ENCODE peak calls at places on chromosomes 5 and 9, in seven cellular contexts. N is HepG2, J is SK-N-SH, Q is HCT116, D is GM12878, R is H1, A is K562. C is an unnamed sample.

GRCh38 chr9:87464992-87465378 is 32.7 kb upstream of the DAPK1 start:
- DNase-seq in R (no peak), N (no peak), Q (no peak), D (no peak), A (no peak), J (no peak), C (no peak)

GRCh38 chr9:93134740-93135444 is 841 bp upstream of the NINJ1 start:
- DNase-seq in J (no peak), R (no peak), A (no peak), N (no peak), Q (no peak), D (no peak), C (no peak)

GRCh38 chr9:20701058-20701457 is 17.0 kb downstream of the FOCAD start:
- DNase-seq in J (no peak), D (no peak), Q (no peak), N (no peak), A (no peak), R (no peak), C (no peak)

GRCh38 chr9:83557317-83557716 is 19.1 kb upstream of the FRMD3 start:
- DNase-seq in D (no peak), R (no peak), N (no peak), J (peak), Q (no peak), A (no peak), C (no peak)

GRCh38 chr9:20562051-20562450 is 60.2 kb downstream of the MLLT3 start:
- DNase-seq in N (no peak), D (no peak), A (no peak), J (no peak), Q (no peak), R (no peak), C (no peak)

GRCh38 chr5:81097733-81098132 is 135.4 kb upstream of the CKMT2 start:
- DNase-seq in J (no peak), A (no peak), Q (no peak), D (no peak), N (no peak), R (no peak), C (no peak)

GRCh38 chr5:112977440-112977861 is 853 bp downstream of the DCP2 start:
- DNase-seq in A (peak), N (no peak), R (no peak), J (no peak), Q (no peak), D (no peak), C (no peak)

GRCh38 chr5:178205010-178205748 is 846 bp downstream of the HNRNPAB start:
- DNase-seq in N (peak), D (no peak), J (peak), Q (no peak), R (no peak), A (peak), C (peak)

GRCh38 chr5:150503977-150504620 is 3.8 kb upstream of the NDST1 start:
- DNase-seq in Q (no peak), N (peak), D (no peak), R (no peak), J (peak), A (peak), C (no peak)

GRCh38 chr5:32223972-32224608 is 50.0 kb upstream of the GOLPH3 start:
- DNase-seq in Q (peak), A (no peak), R (peak), D (no peak), N (peak), J (no peak), C (peak)

GRCh38 chr9:87167616-87168015 is 220.3 kb upstream of the GAS1 start:
- DNase-seq in Q (no peak), D (no peak), N (no peak), A (no peak), J (no peak), R (no peak), C (no peak)

GRCh38 chr5:56908942-56909293 is 478 bp upstream of the SETD9 start:
- DNase-seq in N (no peak), D (no peak), Q (peak), R (peak), A (no peak), J (no peak), C (no peak)

GRCh38 chr9:19642256-19642655 is 146.6 kb downstream of the SLC24A2 start:
- DNase-seq in D (no peak), J (peak), N (peak), R (no peak), Q (no peak), A (no peak), C (no peak)

GRCh38 chr9:114156658-114157421 is 1.5 kb downstream of the COL27A1 start:
- DNase-seq in N (no peak), Q (no peak), D (no peak), J (peak), R (no peak), A (no peak), C (no peak)

GRCh38 chr9:129671519-129671918 is 6.1 kb downstream of the PRRX2 start:
- DNase-seq in A (no peak), N (no peak), J (no peak), Q (no peak), R (no peak), D (no peak), C (no peak)

GRCh38 chr9:111098093-111098492 is 59.8 kb upstream of the LPAR1 start:
- DNase-seq in Q (no peak), N (no peak), J (peak), A (no peak), D (no peak), R (no peak), C (no peak)

GRCh38 chr9:88481933-88482332 is 53.0 kb upstream of the NXNL2 start:
- DNase-seq in J (no peak), R (no peak), Q (no peak), N (no peak), A (no peak), D (no peak), C (peak)

GRCh38 chr9:84125046-84125445 is 144.4 kb downstream of the RMI1 start:
- DNase-seq in Q (no peak), J (no peak), A (no peak), D (no peak), N (no peak), R (no peak), C (no peak)

GRCh38 chr5:56585973-56586740 is 229.2 kb upstream of the MAP3K1 start:
- DNase-seq in N (no peak), D (no peak), A (no peak), J (no peak), Q (no peak), R (no peak), C (no peak)

GRCh38 chr9:125126019-125126746 is 17.1 kb downstream of the SCAI start:
- DNase-seq in R (no peak), D (peak), A (peak), N (no peak), Q (no peak), J (peak), C (peak)

GRCh38 chr5:93349613-93350012 is 231.4 kb downstream of the NR2F1-AS1 start:
- DNase-seq in D (no peak), R (no peak), A (no peak), N (no peak), J (no peak), Q (no peak), C (no peak)

GRCh38 chr9:137310190-137311052 is 8.3 kb upstream of the NRARP start:
- DNase-seq in N (no peak), Q (no peak), J (peak), R (no peak), A (no peak), D (no peak), C (peak)

GRCh38 chr9:104860280-104860679 is 67.7 kb downstream of the ABCA1 start:
- DNase-seq in D (no peak), J (no peak), N (no peak), R (no peak), Q (no peak), A (no peak), C (no peak)

GRCh38 chr9:36765468-36766341 is 193.0 kb downstream of the MELK start:
- DNase-seq in A (peak), D (peak), N (peak), R (peak), Q (peak), J (peak), C (peak)

GRCh38 chr5:1793301-1793740 is 6.3 kb downstream of the MRPL36 start:
- DNase-seq in Q (no peak), J (no peak), N (no peak), R (no peak), A (no peak), D (no peak), C (no peak)

GRCh38 chr5:180040287-180041214 is 31.0 kb downstream of the RNF130 start:
- DNase-seq in Q (no peak), J (no peak), D (no peak), R (no peak), A (no peak), N (no peak), C (no peak)

GRCh38 chr5:12901696-12902095 is 997.5 kb upstream of the CTNND2 start:
- DNase-seq in J (no peak), R (no peak), Q (no peak), A (no peak), D (no peak), N (no peak), C (no peak)

GRCh38 chr5:43839218-43839617 is 236.2 kb downstream of the NNT start:
- DNase-seq in J (no peak), A (no peak), Q (no peak), N (no peak), R (no peak), D (no peak), C (no peak)

GRCh38 chr5:40679071-40679997 is at the start of gene PTGER4:
- DNase-seq in N (peak), D (peak), J (peak), R (no peak), A (peak), Q (peak), C (peak)

GRCh38 chr9:130570200-130570599 is 9.2 kb upstream of the FUBP3 start:
- DNase-seq in J (no peak), A (no peak), N (no peak), D (no peak), Q (peak), R (no peak), C (no peak)

GRCh38 chr9:99189887-99190596 is 31.7 kb downstream of the ALG2 start:
- DNase-seq in N (no peak), A (no peak), J (no peak), D (no peak), R (no peak), Q (no peak), C (no peak)

GRCh38 chr9:12631866-12632265 is 61.3 kb upstream of the TYRP1 start:
- DNase-seq in A (no peak), J (no peak), Q (no peak), R (no peak), N (no peak), D (no peak), C (no peak)

GRCh38 chr9:112925058-112925641 is 34.5 kb upstream of the SLC46A2 start:
- DNase-seq in A (peak), R (no peak), D (no peak), J (peak), Q (peak), N (peak), C (no peak)

GRCh38 chr9:89023788-89024187 is 32.5 kb downstream of the S1PR3 start:
- DNase-seq in Q (no peak), N (no peak), J (no peak), D (no peak), R (no peak), A (no peak), C (no peak)

GRCh38 chr5:151275803-151276202 is 22.8 kb downstream of the GM2A start:
- DNase-seq in A (no peak), R (no peak), J (no peak), Q (no peak), N (no peak), D (no peak), C (no peak)

GRCh38 chr5:93602261-93603149 is 19.5 kb downstream of the NR2F1 start:
- DNase-seq in J (peak), D (no peak), A (no peak), R (no peak), Q (no peak), N (no peak), C (no peak)

GRCh38 chr9:72485821-72486605 is 35.4 kb upstream of the TMC1 start:
- DNase-seq in A (no peak), J (no peak), Q (no peak), R (no peak), D (no peak), N (no peak), C (no peak)

GRCh38 chr5:77851229-77852067 is 75.3 kb upstream of the TBCA start:
- DNase-seq in A (no peak), D (no peak), J (peak), R (no peak), N (no peak), Q (no peak), C (no peak)
- TF ChIP-seq JUND in A (no peak), D (no peak), J (no peak), R (no peak), N (no peak), Q (no peak), C (no peak)

GRCh38 chr5:157721159-157721558 is 10.1 kb upstream of the THG1L start:
- DNase-seq in J (no peak), Q (no peak), N (no peak), A (no peak), R (no peak), D (no peak), C (no peak)

GRCh38 chr5:157714480-157714879 is 16.7 kb upstream of the THG1L start:
- DNase-seq in J (no peak), Q (no peak), R (no peak), A (no peak), D (no peak), N (no peak), C (no peak)

GRCh38 chr5:157714036-157714435 is 17.2 kb upstream of the THG1L start:
- DNase-seq in N (no peak), J (no peak), Q (no peak), A (no peak), R (no peak), D (no peak), C (no peak)

GRCh38 chr5:157719231-157719630 is 12.0 kb upstream of the THG1L start:
- DNase-seq in D (no peak), R (no peak), N (no peak), A (no peak), J (no peak), Q (no peak), C (no peak)

DNA sequence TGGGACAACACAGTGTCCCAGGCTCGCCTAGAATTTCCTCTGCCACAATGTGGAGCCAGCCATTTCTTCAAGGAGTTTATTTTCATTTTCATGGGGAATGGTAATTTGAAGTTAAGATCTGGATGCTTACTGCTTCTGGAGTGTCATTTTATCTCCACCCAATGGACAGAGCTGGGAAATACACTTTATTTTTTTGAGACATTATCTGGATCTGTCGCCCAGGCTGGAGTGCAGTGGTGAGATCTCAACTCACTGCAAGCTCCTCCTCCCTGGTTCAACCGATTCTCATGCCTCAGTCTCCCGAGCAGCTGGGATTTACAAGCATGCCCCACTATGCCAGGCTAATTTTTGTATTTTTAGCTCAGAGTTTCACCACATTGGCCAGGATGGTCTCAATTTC is 12.7 kb upstream of the THG1L start:
- DNase-seq in R (no peak), Q (peak), J (peak), N (peak), D (peak), A (peak), C (peak)
- TF ChIP-seq JUND in R (no peak), Q (no peak), J (no peak), N (no peak), D (no peak), A (no peak), C (no peak)

GRCh38 chr5:168790691-168791230 is 211.6 kb upstream of the PANK3 start:
- DNase-seq in D (no peak), N (no peak), J (no peak), A (no peak), Q (no peak), R (no peak), C (no peak)
- TF ChIP-seq JUND in D (no peak), N (no peak), J (no peak), A (no peak), Q (no peak), R (no peak), C (no peak)

GRCh38 chr9:136156216-136157120 is 37.8 kb upstream of the TMEM250 start:
- DNase-seq in R (no peak), D (no peak), N (no peak), Q (no peak), J (no peak), A (no peak), C (no peak)

GRCh38 chr9:136155576-136155975 is 36.9 kb upstream of the TMEM250 start:
- DNase-seq in D (no peak), R (no peak), Q (no peak), N (no peak), J (no peak), A (no peak), C (no peak)

GRCh38 chr9:136153381-136154065 is 34.8 kb upstream of the TMEM250 start:
- DNase-seq in A (no peak), J (no peak), R (no peak), Q (no peak), D (no peak), N (no peak), C (no peak)

GRCh38 chr9:136152931-136153330 is 34.3 kb upstream of the TMEM250 start:
- DNase-seq in J (no peak), A (no peak), D (no peak), Q (no peak), N (no peak), R (no peak), C (no peak)

GRCh38 chr9:136154943-136155342 is 36.3 kb upstream of the TMEM250 start:
- DNase-seq in A (no peak), D (no peak), J (no peak), Q (no peak), N (no peak), R (no peak), C (no peak)
- TF ChIP-seq JUND in A (no peak), D (no peak), J (no peak), Q (no peak), N (no peak), R (no peak), C (no peak)

DNA sequence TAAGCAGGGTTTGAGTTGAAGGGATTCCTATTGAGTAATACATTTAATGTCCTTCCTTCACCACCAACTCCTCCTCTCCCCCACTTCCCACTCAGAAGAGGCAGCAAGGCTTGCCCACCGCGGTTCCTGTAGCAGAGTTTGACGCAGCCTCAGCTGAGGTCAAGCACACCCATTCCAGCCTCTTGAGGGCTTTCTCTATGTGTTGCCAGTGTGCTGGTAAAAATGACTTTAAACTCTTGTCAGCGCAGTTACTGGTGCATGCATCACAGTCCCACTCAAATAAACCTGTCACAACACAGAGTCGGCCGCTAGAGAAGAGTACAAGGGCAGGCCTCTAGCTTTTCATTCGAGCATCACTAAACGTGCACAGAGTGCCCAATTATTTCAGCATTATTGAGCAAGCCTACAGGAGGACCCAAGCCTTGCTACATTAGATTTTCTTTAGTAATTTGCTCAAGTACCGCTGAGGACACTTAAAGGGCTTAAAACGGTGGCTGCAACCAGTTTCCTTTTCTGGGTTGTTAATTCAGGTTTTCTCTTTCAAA is 79.6 kb downstream of the TLE4 start:
- DNase-seq in N (no peak), J (no peak), D (no peak), R (no peak), A (no peak), Q (no peak), C (no peak)
- TF ChIP-seq JUND in N (no peak), J (no peak), D (no peak), R (no peak), A (no peak), Q (no peak), C (no peak)